ENCODE peak calls at places on chromosomes 4 and X, in six cellular contexts. U, L, B, H, F and X are unnamed samples.

GRCh38 chrX:19630776-19631707 is 115.7 kb upstream of the MAP3K15 start:
- DNase-seq in H (no peak), L (no peak), B (no peak), U (no peak), F (no peak), X (no peak)

GRCh38 chr4:84379881-84380618 is 119.0 kb downstream of the NKX6-1 start:
- DNase-seq in L (peak), H (peak), U (no peak), B (no peak), F (no peak), X (no peak)

GRCh38 chr4:88616275-88616996 is 24.2 kb downstream of the HERC3 start:
- DNase-seq in U (no peak), H (no peak), F (peak), B (no peak), L (no peak), X (no peak)

GRCh38 chr4:140686799-140687198 is 69.4 kb downstream of the TBC1D9 start:
- DNase-seq in B (no peak), F (peak), U (no peak), H (no peak), L (no peak), X (no peak)

GRCh38 chrX:68719904-68720614 is 72.6 kb downstream of the STARD8 start:
- DNase-seq in U (no peak), L (no peak), F (no peak), H (peak), B (no peak), X (no peak)

GRCh38 chrX:20521245-20521644 is 254.5 kb upstream of the RPS6KA3 start:
- DNase-seq in F (peak), L (no peak), H (no peak), U (no peak), B (no peak), X (no peak)

GRCh38 chr4:55926610-55927009 is 22.1 kb upstream of the CEP135 start:
- DNase-seq in B (no peak), H (no peak), U (no peak), L (no peak), F (no peak), X (no peak)

GRCh38 chr4:87835732-87836131 is 3.0 kb downstream of the MEPE start:
- DNase-seq in L (no peak), U (no peak), B (no peak), F (no peak), H (no peak), X (no peak)

GRCh38 chr4:6263541-6264540 is 5.8 kb upstream of the WFS1 start:
- DNase-seq in U (peak), H (peak), B (no peak), F (peak), L (no peak), X (peak)

GRCh38 chrX:133786382-133786781 is 199.0 kb downstream of the GPC3 start:
- DNase-seq in H (no peak), U (no peak), L (no peak), F (no peak), B (no peak), X (no peak)

GRCh38 chr4:18917689-18918088 is 896.1 kb upstream of the LCORL start:
- DNase-seq in L (no peak), F (peak), B (no peak), H (no peak), U (no peak), X (no peak)

GRCh38 chrX:133859860-133860259 is 125.5 kb downstream of the GPC3 start:
- DNase-seq in B (peak), F (peak), L (no peak), U (no peak), H (no peak), X (no peak)

GRCh38 chr4:38896940-38897339 is 29.3 kb downstream of the FAM114A1 start:
- DNase-seq in H (no peak), L (no peak), U (no peak), B (no peak), F (peak), X (no peak)

GRCh38 chr4:128600996-128601857 is 208.3 kb upstream of the JADE1 start:
- DNase-seq in B (peak), F (peak), U (peak), L (peak), H (peak), X (peak)

GRCh38 chr4:108693211-108693610 is 42.8 kb downstream of the OSTC start:
- DNase-seq in F (no peak), H (no peak), U (no peak), B (no peak), L (no peak), X (no peak)

GRCh38 chr4:184460495-184461285 is 13.7 kb downstream of the IRF2 start:
- DNase-seq in B (no peak), H (peak), L (no peak), F (no peak), U (no peak), X (no peak)

GRCh38 chr4:60366661-60367060 is 833.5 kb upstream of the ADGRL3 start:
- DNase-seq in F (no peak), U (no peak), H (no peak), B (no peak), L (no peak), X (no peak)

GRCh38 chr4:137124278-137124932 is 407.9 kb downstream of the PCDH18 start:
- DNase-seq in H (peak), U (no peak), L (peak), B (no peak), F (peak), X (no peak)

GRCh38 chrX:118730500-118731247 is 3.3 kb downstream of the IL13RA1 start:
- DNase-seq in U (no peak), L (no peak), B (no peak), F (peak), H (no peak), X (no peak)

GRCh38 chr4:21769404-21770147 is 179.0 kb downstream of the KCNIP4 start:
- DNase-seq in F (peak), B (no peak), H (no peak), L (no peak), U (no peak), X (no peak)
- TF ChIP-seq CTCF in F (no peak), B (no peak), H (no peak), L (no peak), U (no peak), X (no peak)

GRCh38 chrX:5869786-5870185 is 358.9 kb downstream of the NLGN4X start:
- DNase-seq in L (no peak), U (no peak), F (no peak), B (no peak), H (no peak), X (no peak)

GRCh38 chrX:5867778-5868177 is 360.9 kb downstream of the NLGN4X start:
- DNase-seq in H (no peak), L (no peak), U (no peak), B (no peak), F (no peak), X (no peak)

GRCh38 chrX:5870238-5870637 is 358.4 kb downstream of the NLGN4X start:
- DNase-seq in B (no peak), H (no peak), U (no peak), F (no peak), L (no peak), X (no peak)
- H3K4me3 ChIP-seq in B (no peak), H (no peak), U (no peak), F (no peak), L (no peak), X (no peak)

DNA sequence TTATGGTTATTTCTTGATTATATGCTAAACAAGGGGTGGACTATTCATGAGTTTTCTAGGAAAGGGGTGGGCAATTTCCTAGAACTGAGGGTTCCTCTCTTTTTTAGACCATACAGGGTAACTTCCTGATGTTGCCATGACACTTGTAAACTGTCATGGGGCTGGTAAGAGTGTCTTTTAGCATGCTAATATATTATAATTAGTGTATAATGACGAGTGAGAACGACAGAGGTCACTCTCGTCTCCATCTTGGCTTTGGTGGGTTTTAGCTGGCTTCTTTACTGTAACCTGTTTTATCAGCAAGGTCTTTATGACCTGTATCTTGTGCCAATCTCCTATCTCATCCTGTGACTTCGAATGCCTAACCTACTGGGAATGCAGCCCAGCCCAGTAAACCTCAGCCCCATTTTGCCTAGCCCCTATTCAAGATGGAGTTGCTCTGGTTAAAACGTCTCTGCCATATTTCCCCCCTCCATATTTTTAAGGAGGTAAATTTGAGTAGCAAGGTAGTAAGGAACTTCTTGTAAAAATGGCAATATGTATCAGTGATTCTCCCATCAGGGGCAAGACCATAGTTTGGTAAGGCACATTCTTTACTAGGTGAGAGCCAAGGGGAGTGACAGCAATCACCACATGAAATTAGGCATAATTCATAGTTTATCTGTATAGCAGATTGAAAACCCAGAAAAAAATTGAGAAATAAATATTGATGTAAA is 2.6 kb downstream of the CXCL2 start:
- DNase-seq in B (no peak), H (no peak), F (no peak), U (no peak), L (no peak), X (no peak)
- TF ChIP-seq POLR2A in B (no peak), H (no peak), F (peak), U (no peak), L (no peak), X (no peak)

DNA sequence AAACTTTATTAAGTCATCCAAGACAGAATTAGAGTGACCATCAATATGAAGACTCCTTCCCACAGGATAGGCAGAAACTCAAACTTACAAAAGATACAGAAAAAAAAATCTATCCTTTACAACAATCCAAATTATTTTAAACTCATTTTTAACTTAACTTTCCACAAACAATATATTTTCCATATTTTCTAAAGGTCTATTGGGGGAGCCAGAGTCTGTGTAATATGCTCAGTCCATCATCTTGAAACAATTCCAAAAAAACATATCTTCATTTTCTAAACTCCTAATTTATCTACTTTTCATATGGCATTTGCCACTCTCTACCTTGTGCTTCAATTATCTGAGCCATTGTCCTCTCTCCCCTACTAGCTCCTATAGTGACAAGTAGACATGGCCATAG is 378.1 kb downstream of the PDGFC start:
- DNase-seq in U (no peak), L (no peak), F (peak), B (no peak), H (no peak), X (no peak)
- TF ChIP-seq CTCF in U (no peak), L (no peak), F (peak), B (no peak), H (no peak), X (peak)

GRCh38 chr4:126691797-126692196 is 941.0 kb upstream of the INTU start:
- DNase-seq in F (no peak), H (no peak), U (no peak), B (no peak), L (no peak), X (no peak)
- H3K4me3 ChIP-seq in F (no peak), H (no peak), U (no peak), B (no peak), L (no peak), X (no peak)

GRCh38 chrX:48911407-48912182 is at the start of gene SLC35A2:
- DNase-seq in F (peak), B (peak), U (peak), L (peak), H (peak), X (peak)

GRCh38 chrX:48913605-48914366 is 2.3 kb upstream of the SLC35A2 start:
- DNase-seq in U (no peak), B (no peak), L (no peak), H (no peak), F (no peak), X (no peak)

GRCh38 chrX:48918303-48918643 is 551 bp downstream of the PIM2 start:
- DNase-seq in L (no peak), H (no peak), F (no peak), U (no peak), B (no peak), X (no peak)

GRCh38 chrX:48917139-48917980 is 1.5 kb downstream of the PIM2 start:
- DNase-seq in B (peak), U (peak), H (peak), F (peak), L (peak), X (peak)

DNA sequence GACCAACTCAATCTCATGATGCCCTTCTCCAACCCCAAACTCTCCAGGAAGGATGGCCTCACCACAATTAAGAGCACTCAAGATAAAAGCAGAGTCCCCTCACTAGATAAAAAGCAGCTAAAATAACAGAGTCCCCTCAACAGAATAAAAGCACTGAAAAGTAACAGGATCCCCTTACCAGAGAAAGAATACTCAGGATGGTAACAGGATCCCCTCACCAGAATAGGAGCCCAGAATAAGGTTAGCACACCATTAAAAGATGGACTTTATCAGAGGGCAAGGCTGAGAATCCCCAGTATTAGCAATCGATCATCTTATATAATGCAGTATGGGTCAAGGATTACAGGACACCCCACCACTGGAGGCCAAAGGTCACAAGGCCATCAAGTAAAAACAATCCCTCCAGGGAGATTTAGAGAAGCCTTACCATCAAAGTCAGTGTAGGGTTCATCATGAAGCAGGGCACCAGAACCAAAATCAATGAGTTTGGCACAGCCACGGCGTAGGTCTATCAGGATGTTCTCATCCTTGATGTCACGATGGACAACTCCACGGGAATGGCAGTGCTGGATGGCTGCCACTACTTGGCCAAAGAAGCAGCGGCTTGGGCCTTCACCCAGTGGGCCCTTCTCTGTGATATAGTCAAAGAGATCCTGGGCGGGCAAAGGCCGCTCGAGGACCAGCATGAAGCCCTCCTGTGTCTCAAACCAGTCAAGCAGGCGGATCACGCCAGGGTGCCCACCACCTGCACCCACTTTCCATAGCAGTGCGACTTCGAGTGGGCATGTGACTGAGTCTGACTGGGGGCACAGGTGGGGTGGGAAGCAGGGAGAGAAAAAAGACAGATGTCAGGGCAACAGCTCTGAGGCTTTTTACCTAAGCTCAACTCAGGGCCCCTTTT is 3.4 kb upstream of the SLC35A2 start:
- DNase-seq in U (no peak), B (no peak), F (no peak), H (no peak), L (no peak), X (no peak)
- TF ChIP-seq POLR2A in U (no peak), B (no peak), F (no peak), H (no peak), L (no peak), X (no peak)